ENCODE peak calls at places on chromosomes 5 and 9, in five cellular contexts. A, L, W, M and U are unnamed samples.

GRCh38 chr9:131530546-131530929 is 525 bp downstream of the UCK1 start:
- DNase-seq in M (peak; percentile 28), L (peak; percentile 29), A (peak; percentile 73), W (peak; percentile 25), U (no peak)

GRCh38 chr9:20620658-20621552 is 1.4 kb downstream of the MLLT3 start:
- DNase-seq in L (peak; percentile 9), A (peak; percentile 75), W (no peak), M (no peak), U (peak; percentile 36)

GRCh38 chr9:123929177-123929869 is 603 bp downstream of the DENND1A start:
- DNase-seq in L (peak; percentile 33), M (no peak), A (peak; percentile 77), W (no peak), U (no peak)

GRCh38 chr9:89379031-89379430 is 60.7 kb downstream of the SECISBP2 start:
- DNase-seq in L (no peak), M (no peak), W (no peak), A (no peak), U (no peak)

GRCh38 chr5:87263498-87263897 is 4.2 kb upstream of the RASA1 start:
- DNase-seq in M (no peak), W (no peak), A (no peak), L (no peak), U (no peak)

GRCh38 chr5:145347026-145347616 is 488.0 kb downstream of the PRELID2 start:
- DNase-seq in L (peak; percentile 2), M (no peak), A (no peak), W (peak; percentile 84), U (no peak)

GRCh38 chr5:172958268-172959046 is 767 bp upstream of the RPL26L1 start:
- DNase-seq in W (no peak), M (peak; percentile 51), A (peak; percentile 86), L (peak; percentile 67), U (peak; percentile 64)

GRCh38 chr5:1460054-1460682 is 14.9 kb upstream of the SLC6A3 start:
- DNase-seq in A (no peak), L (no peak), M (no peak), W (no peak), U (no peak)

GRCh38 chr9:93124793-93125192 is 9.3 kb downstream of the NINJ1 start:
- DNase-seq in W (no peak), A (peak; percentile 46), M (no peak), L (no peak), U (peak; percentile 11)

GRCh38 chr5:97929383-97929782 is 746.3 kb upstream of the RIOK2 start:
- DNase-seq in A (no peak), L (no peak), W (peak; percentile 25), M (no peak), U (no peak)

GRCh38 chr5:124652892-124653441 is 93.5 kb downstream of the ZNF608 start:
- DNase-seq in M (no peak), W (no peak), A (no peak), L (peak; percentile 47), U (no peak)

GRCh38 chr5:127229185-127229889 is 61.3 kb upstream of the MEGF10 start:
- DNase-seq in A (peak; percentile 83), W (peak; percentile 3), M (no peak), L (no peak), U (peak; percentile 62)

GRCh38 chr5:125293223-125293622 is 546.8 kb upstream of the ZNF608 start:
- DNase-seq in A (no peak), W (no peak), L (peak; percentile 29), M (no peak), U (no peak)

GRCh38 chr9:33800886-33801285 is 5.5 kb downstream of the PRSS3 start:
- DNase-seq in W (no peak), A (no peak), M (no peak), L (no peak), U (no peak)

GRCh38 chr5:150295172-150295611 is 5.6 kb upstream of the CAMK2A start:
- DNase-seq in W (peak; percentile 55), L (no peak), A (peak; percentile 78), M (no peak), U (no peak)

GRCh38 chr9:108565651-108566378 is 290.0 kb downstream of the ACTL7B start:
- DNase-seq in L (peak; percentile 66), W (peak; percentile 74), M (peak; percentile 64), A (peak; percentile 72), U (no peak)

GRCh38 chr9:91972076-91972626 is 22.1 kb upstream of the ROR2 start:
- DNase-seq in W (no peak), M (no peak), L (no peak), A (no peak), U (no peak)

GRCh38 chr9:127981559-127982121 is 851 bp upstream of the EEIG1 start:
- DNase-seq in M (no peak), L (peak; percentile 44), A (no peak), W (no peak), U (no peak)

GRCh38 chr5:76604838-76605237 is 18.4 kb downstream of the F2RL2 start:
- DNase-seq in W (no peak), A (no peak), L (no peak), M (no peak), U (no peak)

GRCh38 chr5:9519537-9519936 is 26.3 kb downstream of the SEMA5A start:
- DNase-seq in A (peak; percentile 63), W (no peak), M (no peak), L (no peak), U (no peak)

GRCh38 chr9:89494199-89494598 is 3.7 kb downstream of the SEMA4D start:
- DNase-seq in M (no peak), A (peak; percentile 36), W (no peak), L (no peak), U (no peak)

GRCh38 chr5:89471556-89471955 is 588.6 kb upstream of the MEF2C start:
- DNase-seq in A (no peak), W (peak; percentile 1), M (no peak), L (no peak), U (no peak)

GRCh38 chr5:143933434-143933833 is 121.5 kb downstream of the HMHB1 start:
- DNase-seq in A (no peak), M (no peak), L (no peak), W (no peak), U (no peak)

GRCh38 chr5:173742432-173742816 is 126.0 kb upstream of the BOD1 start:
- DNase-seq in M (no peak), W (no peak), A (no peak), L (peak; percentile 57), U (no peak)

GRCh38 chr5:163565492-163565891 is 60.1 kb downstream of the MAT2B start:
- DNase-seq in M (no peak), A (no peak), W (no peak), L (no peak), U (no peak)